ENCODE peak calls at places on chromosomes 5 and 9, in nine cellular contexts. N is T-helper 9 cell; H is activated effector memory CD4-positive, alpha-beta T cell treated with anti-CD3 and anti-CD28 coated beads, Interleukin-2, amount 50 U/mL, for 16 hours; Z is SW 1271; A is smooth muscle cell of the brain vasculature; I is adrenal gland; E is amygdala; M is stimulated activated CD4-positive, alpha-beta T cell treated with anti-CD3 and anti-CD28 coated beads, Interleukin-4, amount 100 ng/mL, for 24 hours; R is KBM-7. T is an unnamed sample.

GRCh38 chr5:60891667-60892066 is 47.6 kb upstream of the ELOVL7 start:
- DNase-seq in R (no peak), A (no peak), H (no peak), Z (no peak), I (no peak), M (no peak), E (no peak), N (no peak), T (no peak)

GRCh38 chr5:16733597-16733996 is 116.8 kb upstream of the RETREG1 start:
- DNase-seq in I (no peak), Z (no peak), E (peak), R (no peak), M (no peak), N (no peak), H (no peak), A (no peak), T (no peak)

GRCh38 chr9:96169488-96169887 is 132.5 kb downstream of the HSD17B3 start:
- DNase-seq in Z (no peak), H (no peak), R (no peak), N (no peak), I (no peak), E (no peak), A (peak), M (no peak), T (no peak)

GRCh38 chr9:107973451-107973850 is 483.9 kb upstream of the KLF4 start:
- DNase-seq in H (no peak), N (no peak), R (no peak), E (no peak), A (no peak), Z (no peak), M (no peak), I (no peak), T (no peak)

GRCh38 chr5:180806351-180807011 is 3.9 kb upstream of the MGAT1 start:
- DNase-seq in Z (no peak), E (no peak), I (peak), M (no peak), R (no peak), H (peak), A (no peak), N (no peak), T (no peak)

GRCh38 chr9:30348904-30349303 is 2035.5 kb upstream of the ACO1 start:
- DNase-seq in N (no peak), E (no peak), M (no peak), H (no peak), Z (no peak), A (no peak), I (no peak), R (no peak), T (no peak)

GRCh38 chr5:135371738-135372232 is 27.2 kb downstream of the MACROH2A1 start:
- DNase-seq in M (no peak), R (no peak), A (no peak), E (no peak), I (no peak), N (no peak), H (no peak), Z (no peak), T (no peak)

GRCh38 chr5:113330533-113331200 is 104.1 kb downstream of the TSSK1B start:
- DNase-seq in R (peak), M (no peak), H (no peak), Z (no peak), N (no peak), E (no peak), A (peak), I (peak), T (no peak)

T was measured in glomerular endothelial cell.